ENCODE peak calls at places on chromosomes 11 and 22, in seven cellular contexts. C, N, H, E, X, W and R are unnamed samples.

GRCh38 chr11:47858169-47858543 is 10.0 kb upstream of the NUP160 start:
- DNase-seq in W (no peak), C (peak), X (no peak), N (peak), H (no peak), E (no peak), R (no peak)

GRCh38 chr11:95296621-95297025 is 65.6 kb upstream of the SESN3 start:
- DNase-seq in N (no peak), H (no peak), C (no peak), E (no peak), W (no peak), X (no peak), R (no peak)

GRCh38 chr22:33909075-33909458 is 11.2 kb downstream of the LARGE1 start:
- DNase-seq in X (no peak), H (no peak), N (peak), W (no peak), C (peak), E (no peak), R (no peak)

GRCh38 chr11:2168286-2169000 is 3.2 kb downstream of the TH start:
- DNase-seq in W (no peak), E (no peak), N (no peak), H (no peak), C (no peak), X (no peak), R (no peak)

GRCh38 chr11:64088159-64089026 is 52.7 kb downstream of the FLRT1 start:
- DNase-seq in C (peak), H (no peak), X (no peak), E (no peak), N (no peak), W (no peak), R (no peak)

GRCh38 chr11:22302368-22302767 is 35.8 kb upstream of the SLC17A6 start:
- DNase-seq in X (no peak), W (no peak), C (no peak), N (no peak), H (no peak), E (no peak), R (no peak)

GRCh38 chr22:49826603-49827306 is 918 bp downstream of the BRD1 start:
- DNase-seq in X (no peak), E (peak), W (peak), H (no peak), C (no peak), N (peak), R (no peak)

GRCh38 chr22:28989035-28989464 is 72.6 kb downstream of the C22orf31 start:
- DNase-seq in E (no peak), X (no peak), C (no peak), H (no peak), N (no peak), W (no peak), R (no peak)

GRCh38 chr11:69508974-69509373 is 27.5 kb downstream of the LINC01488 start:
- DNase-seq in N (no peak), X (no peak), H (no peak), W (no peak), E (no peak), C (no peak), R (no peak)

GRCh38 chr22:43951966-43952365 is 3.3 kb upstream of the SAMM50 start:
- DNase-seq in W (no peak), C (no peak), E (no peak), N (no peak), H (no peak), X (no peak), R (no peak)

GRCh38 chr11:13772223-13773046 is 104.0 kb downstream of the FAR1 start:
- DNase-seq in W (peak), X (no peak), C (peak), N (peak), E (peak), H (peak), R (peak)

GRCh38 chr11:102204174-102204573 is 93.9 kb downstream of the YAP1 start:
- DNase-seq in N (no peak), W (no peak), C (no peak), E (no peak), H (no peak), X (no peak), R (no peak)

GRCh38 chr11:76793834-76794291 is 10.7 kb downstream of the TSKU start:
- DNase-seq in W (no peak), X (no peak), H (no peak), E (no peak), C (no peak), N (no peak), R (no peak)

GRCh38 chr11:126163074-126163700 is 48.3 kb downstream of the RPUSD4 start:
- DNase-seq in N (peak), H (no peak), C (peak), W (no peak), E (no peak), X (no peak), R (no peak)

GRCh38 chr11:102882389-102883024 is 7.7 kb upstream of the MMP12 start:
- DNase-seq in C (no peak), H (no peak), X (no peak), E (no peak), N (peak), W (no peak), R (no peak)

GRCh38 chr11:130808541-130808940 is 107.7 kb downstream of the SNX19 start:
- DNase-seq in N (no peak), E (no peak), X (no peak), W (no peak), H (no peak), C (no peak), R (no peak)

GRCh38 chr11:73194034-73194507 is 24.0 kb upstream of the P2RY2 start:
- DNase-seq in X (no peak), E (no peak), W (no peak), C (no peak), H (no peak), N (no peak), R (no peak)

GRCh38 chr11:20873054-20873453 is 203.7 kb downstream of the NELL1 start:
- DNase-seq in X (no peak), W (no peak), C (peak), H (peak), N (no peak), E (no peak), R (peak)

GRCh38 chr11:66450610-66451009 is 12.0 kb upstream of the MRPL11 start:
- DNase-seq in N (no peak), C (no peak), E (no peak), H (no peak), X (no peak), W (no peak), R (no peak)